ENCODE peak calls at places on chromosomes 12 and 14, in five cellular contexts. B, J, M, D and Q are unnamed samples.

GRCh38 chr14:104104006-104104901 is 18.8 kb downstream of the ASPG start:
- DNase-seq in B (no peak), J (no peak), D (peak; percentile 10), M (no peak), Q (no peak)

GRCh38 chr14:34247605-34248004 is 214.4 kb downstream of the SPTSSA start:
- DNase-seq in J (no peak), B (no peak), D (no peak), M (no peak), Q (no peak)

GRCh38 chr12:208813-209212 is 5.1 kb downstream of the SLC6A12 start:
- DNase-seq in B (no peak), J (no peak), M (no peak), D (no peak), Q (no peak)

GRCh38 chr14:34301107-34301734 is 160.8 kb downstream of the SPTSSA start:
- DNase-seq in M (no peak), J (peak; percentile 77), B (peak; percentile 56), D (no peak), Q (peak; percentile 12)

GRCh38 chr12:47863467-47863866 is 41.3 kb downstream of the VDR start:
- DNase-seq in J (no peak), B (no peak), M (no peak), D (no peak), Q (no peak)

GRCh38 chr14:100531152-100531551 is 56.1 kb downstream of the BEGAIN start:
- DNase-seq in D (peak; percentile 1), B (no peak), M (no peak), J (no peak), Q (no peak)

GRCh38 chr12:79883216-79883615 is 51.7 kb downstream of the PPP1R12A start:
- DNase-seq in M (no peak), D (no peak), J (no peak), B (peak; percentile 32), Q (peak; percentile 68)

GRCh38 chr12:95820096-95820703 is 29.6 kb upstream of the NTN4 start:
- DNase-seq in M (no peak), B (peak; percentile 69), J (peak; percentile 50), D (no peak), Q (peak; percentile 62)

GRCh38 chr12:73935817-73936216 is 601.8 kb upstream of the ATXN7L3B start:
- DNase-seq in D (no peak), M (no peak), J (peak; percentile 25), B (no peak), Q (no peak)

GRCh38 chr12:76614364-76614763 is 54.8 kb upstream of the OSBPL8 start:
- DNase-seq in M (no peak), B (no peak), D (no peak), J (no peak), Q (no peak)

GRCh38 chr12:76608070-76608469 is 48.5 kb upstream of the OSBPL8 start:
- DNase-seq in J (no peak), M (no peak), B (no peak), D (no peak), Q (no peak)

GRCh38 chr12:76611533-76611932 is 52.0 kb upstream of the OSBPL8 start:
- DNase-seq in M (no peak), J (no peak), B (peak; percentile 87), D (no peak), Q (peak; percentile 93)
- H3K4me3 ChIP-seq in M (no peak overlapping the region), J (no peak overlapping the region), B (no peak overlapping the region), D (no peak overlapping the region), Q (no peak overlapping the region)

GRCh38 chr14:50822501-50823042 is 8.4 kb downstream of the NIN start:
- DNase-seq in M (no peak), J (no peak), B (no peak), D (no peak), Q (no peak)
- H3K4me3 ChIP-seq in M (peak overlapping the region; percentile 48), J (no peak overlapping the region), B (no peak overlapping the region), D (no peak overlapping the region), Q (no peak overlapping the region)

DNA sequence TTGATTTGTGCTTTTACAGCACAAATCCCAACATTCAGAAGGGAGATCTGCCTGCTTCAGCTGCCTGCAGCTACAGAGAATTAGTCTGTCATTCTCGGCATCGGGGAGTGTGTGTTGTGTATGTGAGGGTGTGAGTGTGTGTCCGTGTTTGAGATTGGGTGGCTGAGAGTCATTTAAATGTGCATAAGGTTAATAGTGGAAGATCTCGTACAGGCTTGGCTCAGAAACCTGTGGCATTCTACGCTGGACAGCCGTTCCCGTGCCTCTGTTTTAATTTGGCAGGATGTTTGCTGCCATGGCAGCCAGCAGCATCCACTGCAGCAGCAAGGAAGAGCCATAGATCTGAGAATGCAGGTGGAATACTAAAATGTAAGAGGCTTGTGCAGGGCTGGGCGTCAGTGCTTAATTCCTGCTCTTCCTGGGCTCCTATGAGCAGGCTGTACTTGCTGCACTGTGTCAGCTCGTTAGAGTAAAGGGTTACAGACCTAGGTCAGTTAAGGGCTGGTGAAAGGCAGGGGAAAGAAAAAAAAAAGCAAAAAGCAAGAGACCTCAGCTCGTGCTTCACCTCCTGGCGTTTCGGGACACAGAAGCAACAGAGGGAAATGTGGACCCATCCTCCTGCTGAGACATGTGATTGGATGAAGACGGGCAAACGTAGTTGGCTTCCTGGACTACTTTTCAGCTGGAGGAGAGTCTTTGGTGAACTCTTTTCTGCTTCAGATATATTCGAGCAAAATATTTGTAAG is 205.4 kb downstream of the NAV3 start:
- DNase-seq in J (peak; percentile 16), D (no peak), B (peak; percentile 29), M (no peak), Q (peak; percentile 34)
- H3K4me3 ChIP-seq in J (no peak overlapping the region), D (peak overlapping the region; percentile 37), B (no peak overlapping the region), M (no peak overlapping the region), Q (peak overlapping the region; percentile 12)

GRCh38 chr14:99325591-99325990 is 53.6 kb upstream of the BCL11B start:
- DNase-seq in J (no peak), D (no peak), B (no peak), M (no peak), Q (no peak)

GRCh38 chr14:99325016-99325415 is 53.0 kb upstream of the BCL11B start:
- DNase-seq in J (no peak), M (no peak), B (no peak), D (no peak), Q (no peak)

GRCh38 chr14:99327458-99328250 is 55.7 kb upstream of the BCL11B start:
- DNase-seq in M (no peak), D (no peak), B (no peak), J (no peak), Q (no peak)

GRCh38 chr14:99327050-99327449 is 55.1 kb upstream of the BCL11B start:
- DNase-seq in M (no peak), D (no peak), J (no peak), B (no peak), Q (no peak)

DNA sequence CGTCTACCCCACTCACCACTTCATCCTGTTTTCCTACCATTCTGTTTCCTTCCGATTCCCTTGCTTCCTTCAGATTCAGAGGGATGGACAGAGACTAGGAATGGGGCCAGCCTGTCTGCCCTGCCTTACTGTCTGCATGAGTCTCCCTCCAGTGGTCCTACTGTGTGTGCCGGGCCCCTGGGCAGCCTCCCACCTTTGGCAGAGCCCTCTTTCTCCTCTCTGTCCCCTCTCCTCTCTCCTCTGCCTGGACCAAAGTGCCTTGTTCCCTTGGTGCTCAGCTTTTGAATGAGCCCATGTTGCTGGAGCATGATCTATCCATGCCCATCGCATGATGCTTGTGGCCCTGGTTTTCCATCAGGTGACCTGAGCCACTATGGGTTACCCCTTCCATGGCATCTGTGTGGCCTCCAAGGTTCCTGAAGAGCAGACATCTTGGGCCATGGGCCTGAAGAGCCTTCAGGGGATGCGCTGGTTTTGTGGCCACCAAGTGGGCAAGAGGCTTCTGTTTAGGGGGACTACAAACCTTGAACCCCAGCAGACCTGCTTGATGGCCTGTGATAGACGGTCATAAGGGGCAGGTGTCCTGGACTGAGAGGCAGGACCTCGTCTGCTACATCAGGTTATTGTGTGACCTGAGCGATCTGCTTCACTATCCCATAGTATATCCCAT is 54.2 kb upstream of the BCL11B start:
- DNase-seq in M (no peak), D (no peak), B (no peak), J (no peak), Q (no peak)
- H3K4me3 ChIP-seq in M (no peak overlapping the region), D (no peak overlapping the region), B (no peak overlapping the region), J (no peak overlapping the region), Q (no peak overlapping the region)

DNA sequence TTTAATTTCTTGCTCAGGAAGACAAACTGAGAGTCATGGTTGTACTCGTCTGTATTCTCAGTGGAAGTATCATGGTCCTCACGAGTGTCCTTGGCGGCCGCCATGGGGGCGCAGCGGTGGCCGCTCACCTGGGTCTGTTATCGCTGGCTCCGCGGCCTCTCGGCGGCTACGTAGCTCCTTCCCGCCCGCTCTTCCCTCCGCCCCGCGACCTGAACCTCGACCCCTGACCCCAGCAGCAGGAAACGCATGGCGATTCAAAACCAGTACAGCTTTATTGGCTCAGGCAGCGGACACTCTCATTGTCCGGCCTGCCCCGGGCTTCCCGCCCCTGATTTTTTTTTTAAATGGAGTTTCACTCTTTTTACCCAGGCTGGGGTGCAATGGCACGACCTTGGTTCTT is 80.8 kb downstream of the E2F7 start:
- DNase-seq in M (no peak), D (no peak), J (no peak), B (no peak), Q (no peak)
- H3K4me3 ChIP-seq in M (no peak overlapping the region), D (no peak overlapping the region), J (no peak overlapping the region), B (no peak overlapping the region), Q (no peak overlapping the region)